ENCODE peak calls at places on chromosomes 4 and X, in six cellular contexts. One of them, this sample, is unnamed.

GRCh38 chrX:95351089-95351488 is 1333.6 kb upstream of the DIAPH2 start:
- DNase-seq in DND-41: no peak
- DNase-seq in activated T-cell treated with anti-CD3 and anti-CD28 coated beads for 1 hour: no peak
- DNase-seq in kidney: no peak
- DNase-seq in sciatic nerve: no peak
- DNase-seq in mucosa of descending colon: no peak
- DNase-seq in this sample: no peak

GRCh38 chrX:83501003-83501402 is 7.1 kb upstream of the POU3F4 start:
- DNase-seq in DND-41: no peak
- DNase-seq in mucosa of descending colon: no peak
- DNase-seq in kidney: peak; percentile 39
- DNase-seq in sciatic nerve: no peak
- DNase-seq in activated T-cell treated with anti-CD3 and anti-CD28 coated beads for 1 hour: no peak
- DNase-seq in this sample: no peak

GRCh38 chrX:151736685-151737084 is 2.1 kb downstream of the CNGA2 start:
- DNase-seq in sciatic nerve: peak; percentile 27
- DNase-seq in activated T-cell treated with anti-CD3 and anti-CD28 coated beads for 1 hour: no peak
- DNase-seq in kidney: no peak
- DNase-seq in mucosa of descending colon: no peak
- DNase-seq in DND-41: no peak
- DNase-seq in this sample: no peak

GRCh38 chr4:21593268-21594002 is 355.1 kb downstream of the KCNIP4 start:
- DNase-seq in sciatic nerve: no peak
- DNase-seq in activated T-cell treated with anti-CD3 and anti-CD28 coated beads for 1 hour: no peak
- DNase-seq in kidney: no peak
- DNase-seq in mucosa of descending colon: no peak
- DNase-seq in DND-41: no peak
- DNase-seq in this sample: no peak

GRCh38 chrX:116667760-116668159 is 205.0 kb upstream of the CT83 start:
- DNase-seq in mucosa of descending colon: no peak
- DNase-seq in activated T-cell treated with anti-CD3 and anti-CD28 coated beads for 1 hour: no peak
- DNase-seq in DND-41: no peak
- DNase-seq in kidney: no peak
- DNase-seq in sciatic nerve: no peak
- DNase-seq in this sample: no peak

GRCh38 chr4:98993419-98994071 is 2.0 kb upstream of the METAP1 start:
- DNase-seq in mucosa of descending colon: peak; percentile 33
- DNase-seq in DND-41: no peak
- DNase-seq in activated T-cell treated with anti-CD3 and anti-CD28 coated beads for 1 hour: no peak
- DNase-seq in kidney: peak; percentile 73
- DNase-seq in sciatic nerve: no peak
- DNase-seq in this sample: no peak

GRCh38 chrX:10414872-10415703 is 205.3 kb downstream of the MID1 start:
- DNase-seq in kidney: no peak
- DNase-seq in DND-41: no peak
- DNase-seq in mucosa of descending colon: no peak
- DNase-seq in sciatic nerve: no peak
- DNase-seq in activated T-cell treated with anti-CD3 and anti-CD28 coated beads for 1 hour: no peak
- DNase-seq in this sample: no peak

GRCh38 chr4:150316332-150317205 is 238.3 kb downstream of the DCLK2 start:
- DNase-seq in mucosa of descending colon: no peak
- DNase-seq in sciatic nerve: no peak
- DNase-seq in activated T-cell treated with anti-CD3 and anti-CD28 coated beads for 1 hour: no peak
- DNase-seq in kidney: no peak
- DNase-seq in DND-41: no peak
- DNase-seq in this sample: no peak

GRCh38 chr4:22268350-22269025 is 247.4 kb downstream of the ADGRA3 start:
- DNase-seq in mucosa of descending colon: no peak
- DNase-seq in kidney: no peak
- DNase-seq in DND-41: no peak
- DNase-seq in activated T-cell treated with anti-CD3 and anti-CD28 coated beads for 1 hour: no peak
- DNase-seq in sciatic nerve: no peak
- DNase-seq in this sample: no peak

GRCh38 chrX:53093177-53093655 is 726 bp upstream of the KANTR start:
- DNase-seq in sciatic nerve: peak; percentile 85
- DNase-seq in DND-41: peak; percentile 84
- DNase-seq in activated T-cell treated with anti-CD3 and anti-CD28 coated beads for 1 hour: peak; percentile 62
- DNase-seq in kidney: peak; percentile 92
- DNase-seq in mucosa of descending colon: peak; percentile 87
- DNase-seq in this sample: peak; percentile 84

GRCh38 chr4:105137460-105137859 is 9.2 kb upstream of the TET2 start:
- DNase-seq in activated T-cell treated with anti-CD3 and anti-CD28 coated beads for 1 hour: no peak
- DNase-seq in sciatic nerve: no peak
- DNase-seq in mucosa of descending colon: no peak
- DNase-seq in kidney: no peak
- DNase-seq in DND-41: no peak
- DNase-seq in this sample: no peak

GRCh38 chr4:79823148-79823763 is 249.8 kb downstream of the ANTXR2 start:
- DNase-seq in kidney: no peak
- DNase-seq in DND-41: no peak
- DNase-seq in mucosa of descending colon: no peak
- DNase-seq in sciatic nerve: no peak
- DNase-seq in activated T-cell treated with anti-CD3 and anti-CD28 coated beads for 1 hour: no peak
- DNase-seq in this sample: no peak

GRCh38 chrX:18643243-18643642 is 28.7 kb downstream of the RS1 start:
- DNase-seq in sciatic nerve: no peak
- DNase-seq in activated T-cell treated with anti-CD3 and anti-CD28 coated beads for 1 hour: no peak
- DNase-seq in mucosa of descending colon: no peak
- DNase-seq in DND-41: no peak
- DNase-seq in kidney: no peak
- DNase-seq in this sample: no peak

GRCh38 chr4:1417522-1418390 is 11.5 kb upstream of the NKX1-1 start:
- DNase-seq in mucosa of descending colon: no peak
- DNase-seq in DND-41: no peak
- DNase-seq in sciatic nerve: no peak
- DNase-seq in activated T-cell treated with anti-CD3 and anti-CD28 coated beads for 1 hour: no peak
- DNase-seq in kidney: no peak
- DNase-seq in this sample: no peak

GRCh38 chrX:39772057-39772832 is 325.5 kb downstream of the BCOR start:
- DNase-seq in activated T-cell treated with anti-CD3 and anti-CD28 coated beads for 1 hour: peak; percentile 28
- DNase-seq in mucosa of descending colon: no peak
- DNase-seq in DND-41: no peak
- DNase-seq in sciatic nerve: no peak
- DNase-seq in kidney: no peak
- DNase-seq in this sample: peak; percentile 68

This sample was measured in body of pancreas.